ENCODE peak calls at places on chromosome 17, in eight cellular contexts. G is HEK293T, N is NCI-H1105 treated with DMSO at 0.1 percent for 48 hours, K is left ventricle myocardium superior, L is HCT116, E is occipital lobe, H is GM06990, B is T-helper 1 cell. R is an unnamed sample.

GRCh38 chr17:78043031-78043430 is 84.5 kb downstream of the TNRC6C start:
- DNase-seq in G (no peak), N (no peak), K (no peak), L (no peak), E (no peak), H (no peak), B (no peak), R (no peak)

GRCh38 chr17:35052240-35052608 is 11.3 kb downstream of the RFFL start:
- DNase-seq in G (no peak), N (no peak), K (no peak), L (no peak), E (no peak), H (no peak), B (no peak), R (no peak)

GRCh38 chr17:75561927-75562603 is 25.5 kb upstream of the MYO15B start:
- DNase-seq in G (no peak), N (no peak), K (no peak), L (no peak), E (no peak), H (no peak), B (no peak), R (no peak)

GRCh38 chr17:68344701-68345136 is 53.4 kb downstream of the ARSG start:
- DNase-seq in G (no peak), N (no peak), K (no peak), L (no peak), E (no peak), H (no peak), B (peak), R (peak)

GRCh38 chr17:56779898-56780777 is 53.6 kb downstream of the C17orf67 start:
- DNase-seq in G (peak), N (peak), K (peak), L (peak), E (peak), H (peak), B (peak), R (peak)

GRCh38 chr17:50205931-50206505 is 4.6 kb upstream of the COL1A1 start:
- DNase-seq in G (no peak), N (no peak), K (no peak), L (no peak), E (no peak), H (no peak), B (no peak), R (no peak)

GRCh38 chr17:31739300-31739699 is 119.7 kb downstream of the COPRS start:
- DNase-seq in G (no peak), N (no peak), K (no peak), L (no peak), E (no peak), H (no peak), B (no peak), R (no peak)

GRCh38 chr17:72592242-72592966 is 471.6 kb downstream of the SOX9 start:
- DNase-seq in G (peak), N (peak), K (peak), L (peak), E (peak), H (peak), B (peak), R (no peak)

GRCh38 chr17:65742433-65743312 is 181.2 kb upstream of the AXIN2 start:
- DNase-seq in G (no peak), N (no peak), K (no peak), L (peak), E (no peak), H (no peak), B (no peak), R (no peak)

GRCh38 chr17:8133941-8134340 is 10.0 kb upstream of the HES7 start:
- DNase-seq in G (no peak), N (no peak), K (no peak), L (no peak), E (no peak), H (no peak), B (no peak), R (no peak)

GRCh38 chr17:67049025-67049739 is 4.8 kb downstream of the CACNG1 start:
- DNase-seq in G (no peak), N (no peak), K (no peak), L (no peak), E (no peak), H (no peak), B (no peak), R (no peak)

GRCh38 chr17:82927661-82928601 is 88.1 kb upstream of the ZNF750 start:
- DNase-seq in G (no peak), N (no peak), K (no peak), L (no peak), E (no peak), H (no peak), B (no peak), R (no peak)

GRCh38 chr17:11719203-11719602 is 120.9 kb downstream of the DNAH9 start:
- DNase-seq in G (no peak), N (no peak), K (no peak), L (no peak), E (no peak), H (no peak), B (no peak), R (no peak)

GRCh38 chr17:76635659-76636360 is 7.7 kb downstream of the ST6GALNAC1 start:
- DNase-seq in G (no peak), N (no peak), K (no peak), L (no peak), E (no peak), H (no peak), B (no peak), R (no peak)

GRCh38 chr17:1467898-1468492 is 12.0 kb upstream of the CRK start:
- DNase-seq in G (no peak), N (no peak), K (no peak), L (no peak), E (no peak), H (no peak), B (no peak), R (no peak)

GRCh38 chr17:72590382-72590781 is 469.6 kb downstream of the SOX9 start:
- DNase-seq in G (no peak), N (peak), K (no peak), L (no peak), E (no peak), H (no peak), B (no peak), R (no peak)

GRCh38 chr17:3557768-3558583 is at the start of gene TRPV3:
- DNase-seq in G (no peak), N (no peak), K (no peak), L (peak), E (no peak), H (peak), B (peak), R (peak)

GRCh38 chr17:2042355-2042929 is 620 bp downstream of the OVCA2 start:
- DNase-seq in G (peak), N (peak), K (no peak), L (no peak), E (no peak), H (no peak), B (no peak), R (no peak)

GRCh38 chr17:81237591-81238489 is 1.0 kb downstream of the TEPSIN start:
- DNase-seq in G (no peak), N (peak), K (no peak), L (no peak), E (no peak), H (peak), B (no peak), R (no peak)

GRCh38 chr17:27521281-27522027 is 65.2 kb downstream of the KSR1 start:
- DNase-seq in G (no peak), N (no peak), K (no peak), L (no peak), E (no peak), H (no peak), B (no peak), R (no peak)

GRCh38 chr17:31294839-31295488 is 2.1 kb downstream of the OMG start:
- DNase-seq in G (no peak), N (no peak), K (no peak), L (no peak), E (no peak), H (no peak), B (no peak), R (no peak)

GRCh38 chr17:47741793-47742145 is 8.7 kb downstream of the TBX21 start:
- DNase-seq in G (no peak), N (no peak), K (no peak), L (no peak), E (no peak), H (no peak), B (no peak), R (no peak)

GRCh38 chr17:43014020-43014615 is 7.5 kb downstream of the IFI35 start:
- DNase-seq in G (no peak), N (no peak), K (peak), L (no peak), E (no peak), H (no peak), B (no peak), R (no peak)

GRCh38 chr17:81043725-81044427 is 8.9 kb downstream of the BAIAP2 start:
- DNase-seq in G (no peak), N (no peak), K (no peak), L (peak), E (no peak), H (no peak), B (no peak), R (no peak)

GRCh38 chr17:44906010-44906646 is 6.9 kb upstream of the EFTUD2 start:
- DNase-seq in G (no peak), N (no peak), K (no peak), L (peak), E (no peak), H (no peak), B (no peak), R (no peak)

GRCh38 chr17:59607817-59608403 is 11.8 kb upstream of the CLTC start:
- DNase-seq in G (peak), N (no peak), K (no peak), L (no peak), E (no peak), H (no peak), B (no peak), R (peak)

GRCh38 chr17:38538906-38539305 is 66.8 kb downstream of the SRCIN1 start:
- DNase-seq in G (no peak), N (peak), K (no peak), L (no peak), E (no peak), H (no peak), B (no peak), R (no peak)

GRCh38 chr17:2457913-2458312 is 53.8 kb downstream of the METTL16 start:
- DNase-seq in G (no peak), N (no peak), K (no peak), L (no peak), E (no peak), H (no peak), B (no peak), R (no peak)

GRCh38 chr17:40605301-40605700 is 40.0 kb upstream of the CCR7 start:
- DNase-seq in G (no peak), N (no peak), K (no peak), L (no peak), E (no peak), H (no peak), B (peak), R (peak)

GRCh38 chr17:7897773-7898172 is 9.2 kb downstream of the CHD3 start:
- DNase-seq in G (peak), N (peak), K (no peak), L (no peak), E (no peak), H (no peak), B (no peak), R (no peak)

GRCh38 chr17:50264263-50265113 is 9.8 kb upstream of the TMEM92 start:
- DNase-seq in G (no peak), N (no peak), K (no peak), L (no peak), E (no peak), H (no peak), B (no peak), R (no peak)

GRCh38 chr17:40150215-40150614 is 9.9 kb downstream of the CASC3 start:
- DNase-seq in G (no peak), N (no peak), K (no peak), L (no peak), E (no peak), H (no peak), B (no peak), R (no peak)

GRCh38 chr17:77873518-77874302 is 84.8 kb upstream of the TNRC6C start:
- DNase-seq in G (no peak), N (peak), K (peak), L (no peak), E (no peak), H (no peak), B (no peak), R (no peak)

GRCh38 chr17:12719948-12720347 is 54.3 kb downstream of the MYOCD start:
- DNase-seq in G (no peak), N (no peak), K (no peak), L (no peak), E (no peak), H (no peak), B (no peak), R (no peak)

GRCh38 chr17:14748036-14748715 is 447.3 kb downstream of the HS3ST3B1 start:
- DNase-seq in G (no peak), N (no peak), K (no peak), L (no peak), E (no peak), H (no peak), B (no peak), R (no peak)

GRCh38 chr17:47797797-47798196 is 23.8 kb downstream of the OSBPL7 start:
- DNase-seq in G (no peak), N (no peak), K (no peak), L (no peak), E (no peak), H (no peak), B (no peak), R (no peak)

R was measured in effector memory CD8-positive, alpha-beta T cell.